ENCODE peak calls at places on chromosomes 11 and 22, in nine cellular contexts. Y is stimulated activated CD8-positive, alpha-beta memory T cell treated with anti-CD3 and anti-CD28 coated beads, Interleukin-7, amount 100 ng/mL, for 1 hour; S is NCI-H82; V is astrocyte of the spinal cord; Z is WERI-Rb-1; G is uterus; L is GM04503; K is NCI-H187; W is activated T-helper 1 cell treated with Interleukin-2 at 50 U/mL for 16 hours. H is an unnamed sample.

GRCh38 chr22:22553735-22554134 is 5.3 kb downstream of the PRAME start:
- DNase-seq in Y (no peak), S (peak), V (no peak), Z (peak), G (no peak), L (no peak), K (no peak), W (no peak), H (no peak)

GRCh38 chr22:46074771-46075551 is 75.4 kb upstream of the PPARA start:
- DNase-seq in Y (no peak), S (no peak), V (peak), Z (no peak), G (peak), L (no peak), K (no peak), W (no peak), H (no peak)

GRCh38 chr11:83691387-83692088 is 405.4 kb upstream of the CCDC90B start:
- DNase-seq in Y (no peak), S (no peak), V (no peak), Z (no peak), G (peak), L (no peak), K (no peak), W (no peak), H (no peak)

GRCh38 chr22:45608763-45609180 is 62.9 kb upstream of the ATXN10 start:
- DNase-seq in Y (no peak), S (no peak), V (peak), Z (no peak), G (no peak), L (no peak), K (no peak), W (no peak), H (no peak)

GRCh38 chr11:65558785-65559509 is 788 bp upstream of the LTBP3 start:
- DNase-seq in Y (no peak), S (no peak), V (peak), Z (no peak), G (peak), L (no peak), K (no peak), W (no peak), H (no peak)

GRCh38 chr11:3614742-3615171 is 27.0 kb downstream of the ART5 start:
- DNase-seq in Y (no peak), S (no peak), V (no peak), Z (peak), G (no peak), L (peak), K (no peak), W (peak), H (no peak)

GRCh38 chr11:74990941-74991340 is 2.2 kb downstream of the NEU3 start:
- DNase-seq in Y (no peak), S (peak), V (no peak), Z (no peak), G (no peak), L (no peak), K (no peak), W (no peak), H (no peak)

GRCh38 chr11:115501895-115502589 is 2.2 kb downstream of the CADM1 start:
- DNase-seq in Y (no peak), S (peak), V (peak), Z (no peak), G (no peak), L (no peak), K (peak), W (no peak), H (no peak)

GRCh38 chr22:17931400-17931825 is 92.9 kb downstream of the MICAL3 start:
- DNase-seq in Y (no peak), S (no peak), V (no peak), Z (no peak), G (peak), L (no peak), K (no peak), W (no peak), H (no peak)

GRCh38 chr11:31720666-31721199 is 90.4 kb downstream of the PAX6 start:
- DNase-seq in Y (no peak), S (no peak), V (no peak), Z (no peak), G (no peak), L (no peak), K (no peak), W (no peak), H (no peak)

GRCh38 chr11:17272823-17273222 is 3.7 kb upstream of the NUCB2 start:
- DNase-seq in Y (no peak), S (no peak), V (no peak), Z (no peak), G (no peak), L (no peak), K (no peak), W (no peak), H (no peak)

GRCh38 chr11:125262825-125263218 is 98.3 kb downstream of the PKNOX2 start:
- DNase-seq in Y (no peak), S (peak), V (no peak), Z (no peak), G (no peak), L (no peak), K (no peak), W (no peak), H (no peak)

GRCh38 chr11:62394825-62395538 is 23.9 kb upstream of the SCGB1A1 start:
- DNase-seq in Y (no peak), S (peak), V (peak), Z (peak), G (peak), L (peak), K (peak), W (no peak), H (peak)

GRCh38 chr11:94455861-94456260 is 37.8 kb downstream of the MRE11 start:
- DNase-seq in Y (no peak), S (no peak), V (no peak), Z (no peak), G (no peak), L (no peak), K (no peak), W (no peak), H (no peak)

GRCh38 chr11:2516276-2517015 is 71.6 kb downstream of the KCNQ1 start:
- DNase-seq in Y (no peak), S (no peak), V (no peak), Z (no peak), G (peak), L (no peak), K (no peak), W (no peak), H (no peak)

GRCh38 chr22:35299217-35299716 is 427 bp upstream of the TOM1 start:
- DNase-seq in Y (peak), S (no peak), V (peak), Z (no peak), G (no peak), L (no peak), K (no peak), W (no peak), H (no peak)

GRCh38 chr11:6932150-6932549 is 5.9 kb downstream of the ZNF215 start:
- DNase-seq in Y (no peak), S (no peak), V (no peak), Z (no peak), G (no peak), L (no peak), K (no peak), W (no peak), H (no peak)

GRCh38 chr11:107591098-107591445 is at the start of gene ELMOD1:
- DNase-seq in Y (no peak), S (peak), V (peak), Z (peak), G (no peak), L (no peak), K (peak), W (no peak), H (no peak)

GRCh38 chr11:61795459-61795858 is 2.7 kb downstream of the FEN1 start:
- DNase-seq in Y (no peak), S (no peak), V (no peak), Z (no peak), G (no peak), L (no peak), K (no peak), W (no peak), H (no peak)

GRCh38 chr11:66126808-66127555 is 56.9 kb downstream of the PACS1 start:
- DNase-seq in Y (peak), S (no peak), V (peak), Z (no peak), G (peak), L (no peak), K (peak), W (peak), H (no peak)

GRCh38 chr22:26956346-26956745 is 299.0 kb downstream of the MIAT start:
- DNase-seq in Y (no peak), S (no peak), V (no peak), Z (no peak), G (no peak), L (no peak), K (no peak), W (no peak), H (no peak)

GRCh38 chr11:113974741-113975470 is at the start of gene HTR3A:
- DNase-seq in Y (no peak), S (peak), V (no peak), Z (peak), G (peak), L (no peak), K (peak), W (no peak), H (no peak)

GRCh38 chr11:61540528-61540927 is 32.0 kb downstream of the LRRC10B start:
- DNase-seq in Y (no peak), S (no peak), V (no peak), Z (no peak), G (no peak), L (no peak), K (no peak), W (no peak), H (no peak)

GRCh38 chr11:102552447-102553200 is 22.1 kb upstream of the MMP7 start:
- DNase-seq in Y (no peak), S (peak), V (peak), Z (no peak), G (no peak), L (no peak), K (no peak), W (no peak), H (no peak)

GRCh38 chr22:25169278-25170031 is 30.2 kb upstream of the CRYBB3 start:
- DNase-seq in Y (no peak), S (no peak), V (no peak), Z (no peak), G (no peak), L (no peak), K (no peak), W (no peak), H (no peak)

GRCh38 chr11:134071766-134072403 is 3.0 kb downstream of the JAM3 start:
- DNase-seq in Y (no peak), S (peak), V (no peak), Z (no peak), G (no peak), L (no peak), K (no peak), W (no peak), H (no peak)

GRCh38 chr11:31387379-31387778 is 17.7 kb downstream of the DNAJC24 start:
- DNase-seq in Y (no peak), S (no peak), V (no peak), Z (no peak), G (no peak), L (peak), K (no peak), W (no peak), H (no peak)

GRCh38 chr11:120565436-120566155 is 54.0 kb downstream of the GRIK4 start:
- DNase-seq in Y (no peak), S (no peak), V (no peak), Z (no peak), G (no peak), L (no peak), K (no peak), W (no peak), H (no peak)

GRCh38 chr11:17730608-17731462 is 3.7 kb upstream of the KCNC1 start:
- DNase-seq in Y (peak), S (peak), V (peak), Z (peak), G (peak), L (no peak), K (peak), W (peak), H (peak)

GRCh38 chr11:118529584-118530175 is 1.3 kb upstream of the TMEM25 start:
- DNase-seq in Y (no peak), S (peak), V (no peak), Z (no peak), G (no peak), L (no peak), K (no peak), W (no peak), H (no peak)

GRCh38 chr11:12499071-12499470 is 121.7 kb downstream of the PARVA start:
- DNase-seq in Y (no peak), S (no peak), V (no peak), Z (no peak), G (no peak), L (no peak), K (no peak), W (no peak), H (no peak)

GRCh38 chr11:46801694-46802093 is 44.4 kb downstream of the CKAP5 start:
- DNase-seq in Y (no peak), S (no peak), V (no peak), Z (no peak), G (no peak), L (no peak), K (no peak), W (no peak), H (no peak)

GRCh38 chr11:17267576-17267975 is 9.0 kb upstream of the NUCB2 start:
- DNase-seq in Y (no peak), S (no peak), V (peak), Z (no peak), G (no peak), L (no peak), K (no peak), W (no peak), H (no peak)

GRCh38 chr22:28896611-28897010 is 13.2 kb downstream of the ZNRF3 start:
- DNase-seq in Y (no peak), S (no peak), V (no peak), Z (no peak), G (no peak), L (no peak), K (no peak), W (no peak), H (no peak)

GRCh38 chr11:73539506-73540084 is 58.3 kb downstream of the FAM168A start:
- DNase-seq in Y (no peak), S (peak), V (no peak), Z (peak), G (no peak), L (no peak), K (no peak), W (no peak), H (no peak)

GRCh38 chr22:42303304-42304020 is 33.0 kb upstream of the TCF20 start:
- DNase-seq in Y (no peak), S (peak), V (no peak), Z (peak), G (no peak), L (no peak), K (no peak), W (no peak), H (no peak)

H was measured in glomerular endothelial cell.